ENCODE peak calls at places on chromosomes 5 and 9, in ten cellular contexts. H, N, T, O, R, U, J, E, X and A are unnamed samples.

GRCh38 chr5:101942321-101942882 is 353.7 kb downstream of the SLCO4C1 start:
- DNase-seq in H (peak), N (peak), T (no peak), O (peak), R (peak), U (no peak), J (no peak), E (no peak), X (peak), A (peak)

GRCh38 chr5:41856644-41857491 is 13.4 kb downstream of the OXCT1 start:
- DNase-seq in H (peak), N (peak), T (no peak), O (peak), R (peak), U (peak), J (no peak), E (no peak), X (peak), A (peak)

GRCh38 chr9:86434039-86434726 is 80.0 kb upstream of the TUT7 start:
- DNase-seq in H (peak), N (peak), T (peak), O (peak), R (peak), U (peak), J (peak), E (no peak), X (peak), A (no peak)

GRCh38 chr5:81834021-81834660 is 83.2 kb upstream of the SSBP2 start:
- DNase-seq in H (no peak), N (no peak), T (no peak), O (no peak), R (no peak), U (no peak), J (no peak), E (no peak), X (no peak), A (no peak)

GRCh38 chr5:74670377-74671038 is 14.5 kb upstream of the HEXB start:
- DNase-seq in H (no peak), N (no peak), T (no peak), O (no peak), R (no peak), U (no peak), J (no peak), E (no peak), X (no peak), A (no peak)

GRCh38 chr5:22669345-22669744 is 183.8 kb downstream of the CDH12 start:
- DNase-seq in H (no peak), N (no peak), T (no peak), O (no peak), R (no peak), U (no peak), J (no peak), E (no peak), X (no peak), A (no peak)

GRCh38 chr5:40904205-40904993 is 4.9 kb upstream of the C7 start:
- DNase-seq in H (peak), N (peak), T (peak), O (peak), R (peak), U (peak), J (peak), E (peak), X (peak), A (peak)

GRCh38 chr5:78659714-78660113 is 11.1 kb upstream of the LHFPL2 start:
- DNase-seq in H (peak), N (no peak), T (no peak), O (peak), R (no peak), U (peak), J (no peak), E (no peak), X (no peak), A (no peak)

GRCh38 chr5:148569948-148570347 is 84.4 kb downstream of the HTR4 start:
- DNase-seq in H (no peak), N (no peak), T (no peak), O (no peak), R (no peak), U (no peak), J (no peak), E (peak), X (no peak), A (no peak)

GRCh38 chr5:67272453-67273130 is 76.0 kb upstream of the CD180 start:
- DNase-seq in H (no peak), N (no peak), T (no peak), O (no peak), R (no peak), U (no peak), J (peak), E (no peak), X (no peak), A (no peak)

GRCh38 chr9:138021251-138022056 is 143.9 kb downstream of the CACNA1B start:
- DNase-seq in H (no peak), N (no peak), T (peak), O (no peak), R (no peak), U (no peak), J (no peak), E (peak), X (no peak), A (no peak)

GRCh38 chr9:138023394-138024124 is 146.0 kb downstream of the CACNA1B start:
- DNase-seq in H (no peak), N (peak), T (peak), O (no peak), R (no peak), U (no peak), J (no peak), E (peak), X (no peak), A (peak)

GRCh38 chr9:138024131-138024530 is 146.5 kb downstream of the CACNA1B start:
- DNase-seq in H (no peak), N (no peak), T (peak), O (no peak), R (no peak), U (no peak), J (no peak), E (peak), X (no peak), A (no peak)

GRCh38 chr9:138022121-138022741 is 144.6 kb downstream of the CACNA1B start:
- DNase-seq in H (no peak), N (peak), T (peak), O (peak), R (no peak), U (no peak), J (no peak), E (peak), X (no peak), A (no peak)

DNA sequence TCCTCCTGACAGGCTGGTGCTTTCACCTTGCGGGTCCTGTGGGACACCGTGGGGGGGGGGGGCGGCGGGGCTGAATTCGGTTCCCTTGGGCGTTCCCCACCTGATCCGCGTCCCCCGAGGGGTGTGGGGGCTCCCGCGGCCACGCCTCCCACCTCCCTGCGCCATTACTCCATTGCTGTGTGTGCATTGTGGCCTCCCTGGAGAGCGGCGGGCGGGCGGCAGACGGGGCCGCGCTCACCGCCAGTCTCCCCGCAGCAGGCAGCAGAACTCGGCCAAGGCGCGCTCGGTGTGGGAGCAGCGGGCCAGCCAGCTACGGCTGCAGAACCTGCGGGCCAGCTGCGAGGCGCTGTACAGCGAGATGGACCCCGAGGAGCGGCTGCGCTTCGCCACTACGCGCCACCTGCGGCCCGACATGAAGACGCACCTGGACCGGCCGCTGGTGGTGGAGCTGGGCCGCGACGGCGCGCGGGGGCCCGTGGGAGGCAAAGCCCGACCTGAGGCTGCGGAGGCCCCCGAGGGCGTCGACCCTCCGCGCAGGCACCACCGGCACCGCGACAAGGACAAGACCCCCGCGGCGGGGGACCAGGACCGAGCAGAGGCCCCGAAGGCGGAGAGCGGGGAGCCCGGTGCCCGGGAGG is 145.3 kb downstream of the CACNA1B start:
- DNase-seq in H (no peak), N (peak), T (peak), O (no peak), R (no peak), U (no peak), J (no peak), E (peak), X (no peak), A (no peak)
- TF ChIP-seq CTCF in H (no peak), N (no peak), T (no peak), O (no peak), R (no peak), U (no peak), J (no peak), E (no peak), X (no peak), A (no peak)

GRCh38 chr5:120803282-120803681 is 339.2 kb downstream of the PRR16 start:
- DNase-seq in H (peak), N (no peak), T (no peak), O (peak), R (no peak), U (peak), J (no peak), E (no peak), X (no peak), A (no peak)
- TF ChIP-seq CTCF in H (no peak), N (peak), T (peak), O (no peak), R (no peak), U (no peak), J (peak), E (no peak), X (peak), A (peak)

DNA sequence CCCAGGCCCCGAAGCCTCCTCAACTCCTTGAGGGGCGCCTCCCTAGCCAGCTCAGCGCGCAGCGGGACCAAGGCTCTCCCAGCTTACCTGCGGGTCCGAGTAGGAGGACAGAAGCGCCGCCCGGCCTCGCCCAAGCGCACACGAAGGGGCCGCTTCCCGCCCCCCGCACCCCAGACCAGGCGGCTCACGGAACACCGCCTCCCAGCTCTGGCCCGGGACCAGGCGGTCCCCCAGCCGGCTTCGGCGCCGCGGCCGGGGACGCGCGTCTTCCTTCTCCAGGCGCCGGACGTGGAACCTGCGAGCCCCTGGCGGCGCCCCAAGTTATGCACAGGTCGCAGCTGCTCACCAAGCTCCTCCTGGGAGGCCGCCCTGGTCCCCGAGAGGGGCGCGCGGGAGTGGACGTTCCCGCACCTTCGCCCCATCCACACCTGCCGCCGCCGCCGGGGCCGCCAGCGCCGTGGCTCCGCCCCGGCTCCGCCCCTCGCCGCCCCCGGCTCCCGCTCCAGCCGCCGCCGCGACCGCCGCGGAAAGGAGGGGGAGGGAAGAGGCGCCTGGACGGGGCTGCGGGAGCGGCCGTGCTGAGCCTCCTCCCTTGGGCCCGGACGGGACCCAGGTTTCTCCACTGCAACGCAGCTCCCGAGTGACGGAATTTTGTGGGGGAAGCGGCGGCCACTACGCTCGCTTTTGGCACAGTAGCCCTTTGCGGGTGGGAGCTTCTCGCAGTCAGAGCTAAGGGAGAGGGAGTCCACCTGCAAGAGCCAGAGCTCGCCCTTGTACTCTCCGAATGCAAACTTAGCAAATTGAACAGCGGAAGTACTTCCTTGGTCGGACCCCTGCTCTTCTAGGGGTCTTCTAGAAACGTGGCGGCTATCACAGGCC is 77.5 kb upstream of the IFNE start:
- DNase-seq in H (peak), N (peak), T (peak), O (peak), R (peak), U (peak), J (peak), E (peak), X (no peak), A (peak)
- TF ChIP-seq CTCF in H (no peak), N (no peak), T (no peak), O (peak), R (no peak), U (no peak), J (no peak), E (no peak), X (no peak), A (peak)

DNA sequence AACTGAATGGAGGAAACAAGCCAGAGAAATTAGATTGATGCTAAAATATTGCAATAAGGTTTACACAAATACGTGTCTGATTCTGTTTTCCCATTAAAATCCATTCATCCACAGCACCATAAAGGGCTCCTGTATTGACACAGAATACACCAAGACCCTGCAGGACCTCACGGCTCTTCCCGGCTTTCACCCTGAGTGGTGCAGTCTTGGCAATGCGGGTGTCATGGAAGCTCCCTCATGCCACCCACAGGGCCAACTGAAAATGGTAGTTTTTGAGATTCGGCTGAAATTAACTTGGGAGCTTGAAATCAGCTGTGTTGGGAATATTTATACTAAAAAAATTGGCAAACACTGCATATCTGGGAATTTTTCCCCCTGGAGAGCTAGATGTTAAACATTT is 17.3 kb upstream of the EXOC3 start:
- DNase-seq in H (peak), N (no peak), T (no peak), O (peak), R (no peak), U (peak), J (no peak), E (no peak), X (no peak), A (no peak)
- TF ChIP-seq CTCF in H (peak), N (no peak), T (peak), O (peak), R (no peak), U (peak), J (no peak), E (no peak), X (peak), A (no peak)

GRCh38 chr5:181223041-181223728 is at the start of gene TRIM41:
- DNase-seq in H (peak), N (peak), T (peak), O (peak), R (peak), U (peak), J (peak), E (peak), X (peak), A (peak)
- TF ChIP-seq CTCF in H (peak), N (no peak), T (no peak), O (peak), R (no peak), U (peak), J (no peak), E (no peak), X (peak), A (peak)

GRCh38 chr9:3850083-3850482 is 324.3 kb upstream of the RFX3 start:
- DNase-seq in H (no peak), N (no peak), T (no peak), O (no peak), R (no peak), U (no peak), J (no peak), E (no peak), X (no peak), A (no peak)
- TF ChIP-seq CTCF in H (no peak), N (no peak), T (no peak), O (no peak), R (no peak), U (no peak), J (no peak), E (no peak), X (no peak), A (no peak)

GRCh38 chr5:151319334-151319733 is 15.8 kb upstream of the SLC36A3 start:
- DNase-seq in H (peak), N (peak), T (no peak), O (peak), R (peak), U (peak), J (no peak), E (no peak), X (no peak), A (no peak)
- TF ChIP-seq CTCF in H (peak), N (peak), T (no peak), O (peak), R (peak), U (peak), J (no peak), E (no peak), X (peak), A (peak)

GRCh38 chr5:162209005-162209605 is 141.5 kb downstream of the GABRG2 start:
- DNase-seq in H (no peak), N (peak), T (peak), O (peak), R (peak), U (no peak), J (no peak), E (peak), X (peak), A (peak)
- TF ChIP-seq CTCF in H (no peak), N (peak), T (peak), O (no peak), R (peak), U (no peak), J (peak), E (no peak), X (peak), A (peak)